ENCODE peak calls at places on chromosome 9, in five cellular contexts. Q is HFF-Myc, K is lower leg skin, A is uterus, W is DND-41. O is an unnamed sample.

GRCh38 chr9:133638076-133638475 is 1.9 kb downstream of the DBH start:
- DNase-seq in Q (no peak), K (no peak), A (no peak), W (no peak), O (no peak)

GRCh38 chr9:89247431-89248370 is 63.3 kb upstream of the CKS2 start:
- DNase-seq in Q (no peak), K (no peak), A (no peak), W (no peak), O (peak)

GRCh38 chr9:36962721-36963120 is 71.3 kb downstream of the PAX5 start:
- DNase-seq in Q (no peak), K (no peak), A (no peak), W (no peak), O (no peak)

GRCh38 chr9:136016882-136017812 is 56.0 kb upstream of the UBAC1 start:
- DNase-seq in Q (no peak), K (no peak), A (no peak), W (no peak), O (no peak)

GRCh38 chr9:69221036-69221435 is 47.0 kb downstream of the TJP2 start:
- DNase-seq in Q (no peak), K (no peak), A (no peak), W (no peak), O (no peak)

GRCh38 chr9:14428781-14429230 is 114.9 kb upstream of the NFIB start:
- DNase-seq in Q (peak), K (peak), A (peak), W (peak), O (peak)

GRCh38 chr9:115494393-115494792 is 376.4 kb upstream of the TNC start:
- DNase-seq in Q (no peak), K (no peak), A (no peak), W (no peak), O (no peak)

GRCh38 chr9:115517335-115518075 is 399.5 kb upstream of the TNC start:
- DNase-seq in Q (peak), K (no peak), A (no peak), W (no peak), O (peak)

GRCh38 chr9:70291446-70291845 is 32.7 kb downstream of the SMC5 start:
- DNase-seq in Q (no peak), K (no peak), A (no peak), W (no peak), O (no peak)

GRCh38 chr9:138122676-138123075 is 245.1 kb downstream of the CACNA1B start:
- DNase-seq in Q (no peak), K (no peak), A (no peak), W (no peak), O (no peak)

GRCh38 chr9:108274971-108275370 is 580.8 kb downstream of the ACTL7B start:
- DNase-seq in Q (no peak), K (no peak), A (no peak), W (no peak), O (no peak)

GRCh38 chr9:87763286-87763685 is 37.4 kb downstream of the CTSL start:
- DNase-seq in Q (no peak), K (no peak), A (no peak), W (no peak), O (no peak)

GRCh38 chr9:137878146-137878941 is 762 bp downstream of the CACNA1B start:
- DNase-seq in Q (no peak), K (no peak), A (no peak), W (no peak), O (peak)

GRCh38 chr9:91445135-91445534 is 21.5 kb upstream of the NFIL3 start:
- DNase-seq in Q (no peak), K (no peak), A (no peak), W (no peak), O (no peak)

GRCh38 chr9:79583957-79584654 is 12.3 kb downstream of the TLE4 start:
- DNase-seq in Q (no peak), K (peak), A (no peak), W (no peak), O (no peak)

GRCh38 chr9:19551124-19551929 is 142.5 kb downstream of the ACER2 start:
- DNase-seq in Q (no peak), K (no peak), A (no peak), W (no peak), O (peak)

GRCh38 chr9:124835026-124835501 is 18.2 kb upstream of the WDR38 start:
- DNase-seq in Q (no peak), K (no peak), A (no peak), W (no peak), O (peak)

GRCh38 chr9:94576131-94576530 is 17.5 kb downstream of the FBP2 start:
- DNase-seq in Q (no peak), K (no peak), A (no peak), W (no peak), O (no peak)

GRCh38 chr9:7119612-7120011 is 361.8 kb downstream of the KDM4C start:
- DNase-seq in Q (no peak), K (no peak), A (no peak), W (no peak), O (no peak)

GRCh38 chr9:1979815-1980367 is 35.3 kb upstream of the SMARCA2 start:
- DNase-seq in Q (peak), K (no peak), A (no peak), W (no peak), O (peak)

GRCh38 chr9:136015656-136016055 is 54.5 kb upstream of the UBAC1 start:
- DNase-seq in Q (no peak), K (no peak), A (no peak), W (no peak), O (no peak)

GRCh38 chr9:86163503-86163902 is 64.1 kb upstream of the GOLM1 start:
- DNase-seq in Q (no peak), K (no peak), A (no peak), W (no peak), O (no peak)

GRCh38 chr9:121876658-121877271 is 216.3 kb downstream of the TTLL11 start:
- DNase-seq in Q (no peak), K (no peak), A (no peak), W (no peak), O (peak)

GRCh38 chr9:121286973-121287721 is 19.2 kb downstream of the GSN start:
- DNase-seq in Q (peak), K (peak), A (peak), W (no peak), O (peak)

GRCh38 chr9:34929506-34930102 is 28.5 kb upstream of the PHF24 start:
- DNase-seq in Q (peak), K (no peak), A (no peak), W (peak), O (peak)

GRCh38 chr9:106707722-106708121 is 155.2 kb upstream of the ZNF462 start:
- DNase-seq in Q (no peak), K (no peak), A (peak), W (no peak), O (no peak)

GRCh38 chr9:33719581-33720374 is 75.6 kb upstream of the PRSS3 start:
- DNase-seq in Q (no peak), K (no peak), A (no peak), W (peak), O (no peak)

GRCh38 chr9:27379311-27380236 is 82.6 kb upstream of the EQTN start:
- DNase-seq in Q (no peak), K (no peak), A (no peak), W (no peak), O (no peak)

GRCh38 chr9:137222190-137223077 is at the start of gene RNF208:
- DNase-seq in Q (no peak), K (no peak), A (no peak), W (no peak), O (no peak)

GRCh38 chr9:99978221-99978620 is 71.8 kb downstream of the STX17 start:
- DNase-seq in Q (no peak), K (no peak), A (no peak), W (no peak), O (no peak)

GRCh38 chr9:124212381-124213050 is 45.2 kb upstream of the NEK6 start:
- DNase-seq in Q (no peak), K (no peak), A (no peak), W (no peak), O (peak)

GRCh38 chr9:114571391-114571790 is 16.2 kb upstream of the ATP6V1G1 start:
- DNase-seq in Q (no peak), K (no peak), A (no peak), W (no peak), O (no peak)

GRCh38 chr9:3006917-3007316 is 163.0 kb upstream of the PUM3 start:
- DNase-seq in Q (no peak), K (no peak), A (no peak), W (no peak), O (no peak)

GRCh38 chr9:130172161-130172857 is at the start of gene NCS1:
- DNase-seq in Q (no peak), K (peak), A (peak), W (no peak), O (peak)

GRCh38 chr9:35650341-35651158 is at the start of gene SIT1:
- DNase-seq in Q (no peak), K (no peak), A (no peak), W (peak), O (no peak)

GRCh38 chr9:69571032-69571431 is 101.1 kb downstream of the APBA1 start:
- DNase-seq in Q (no peak), K (no peak), A (no peak), W (no peak), O (peak)

GRCh38 chr9:128713941-128714573 is 9.9 kb downstream of the ZDHHC12 start:
- DNase-seq in Q (no peak), K (no peak), A (no peak), W (no peak), O (no peak)

GRCh38 chr9:109907810-109908458 is 127.9 kb downstream of the PALM2AKAP2 start:
- DNase-seq in Q (no peak), K (no peak), A (peak), W (no peak), O (no peak)
- H3K4me3 ChIP-seq in Q (no peak), K (no peak), A (no peak), W (no peak), O (no peak)

GRCh38 chr9:75935606-75936005 is 45.1 kb downstream of the PCSK5 start:
- DNase-seq in Q (no peak), K (no peak), A (no peak), W (no peak), O (no peak)

GRCh38 chr9:75930766-75931311 is 40.4 kb downstream of the PCSK5 start:
- DNase-seq in Q (no peak), K (no peak), A (no peak), W (no peak), O (peak)

GRCh38 chr9:75930193-75930592 is 39.7 kb downstream of the PCSK5 start:
- DNase-seq in Q (no peak), K (no peak), A (no peak), W (no peak), O (no peak)

GRCh38 chr9:75933982-75934381 is 43.5 kb downstream of the PCSK5 start:
- DNase-seq in Q (no peak), K (no peak), A (no peak), W (no peak), O (no peak)

DNA sequence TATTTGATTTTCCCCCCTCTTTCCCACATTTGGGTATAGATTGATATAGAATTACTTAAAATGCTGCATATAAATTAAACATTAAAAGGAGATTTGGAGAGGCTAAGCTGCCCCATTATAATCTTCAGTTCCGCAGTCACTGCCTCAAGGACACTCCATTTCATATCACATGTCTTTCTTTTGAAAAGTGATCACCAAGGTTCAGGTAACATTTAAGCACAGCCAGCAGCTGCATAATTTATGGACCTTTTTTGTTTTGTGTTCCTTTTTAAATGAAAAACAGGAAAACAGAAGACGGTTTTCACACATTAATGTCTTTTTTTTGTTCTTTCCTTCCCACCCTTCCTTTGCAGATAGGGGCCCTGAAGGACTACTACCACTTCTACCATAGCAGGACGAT is 41.6 kb downstream of the PCSK5 start:
- DNase-seq in Q (no peak), K (no peak), A (no peak), W (no peak), O (no peak)
- TF ChIP-seq CTCF in Q (no peak), K (no peak), A (no peak), W (no peak), O (no peak)

GRCh38 chr9:134670042-134670525 is 28.5 kb downstream of the COL5A1 start:
- DNase-seq in Q (no peak), K (no peak), A (no peak), W (no peak), O (peak)
- H3K4me3 ChIP-seq in Q (no peak), K (no peak), A (no peak), W (no peak), O (no peak)

GRCh38 chr9:8486095-8486494 is 686.5 kb upstream of the DMAC1 start:
- DNase-seq in Q (no peak), K (no peak), A (no peak), W (peak), O (peak)
- TF ChIP-seq CTCF in Q (peak), K (no peak), A (no peak), W (peak), O (peak)

GRCh38 chr9:113566011-113566711 is 102.6 kb downstream of the RGS3 start:
- DNase-seq in Q (no peak), K (no peak), A (peak), W (no peak), O (no peak)
- H3K4me3 ChIP-seq in Q (peak), K (no peak), A (no peak), W (no peak), O (peak)

GRCh38 chr9:18269561-18269960 is 204.4 kb upstream of the ADAMTSL1 start:
- DNase-seq in Q (no peak), K (no peak), A (no peak), W (no peak), O (peak)
- TF ChIP-seq CTCF in Q (no peak), K (no peak), A (no peak), W (no peak), O (no peak)